ENCODE peak calls at places on chromosome 12, in four cellular contexts. V is HCT116, Q is T47D, H is HepG2. K is an unnamed sample.

GRCh38 chr12:64544796-64545382 is 65.4 kb upstream of the RASSF3 start:
- DNase-seq in V (no peak), Q (no peak), H (no peak), K (no peak)

GRCh38 chr12:90098132-90098779 is 389.6 kb upstream of the ATP2B1 start:
- DNase-seq in V (no peak), Q (no peak), H (no peak), K (no peak)

GRCh38 chr12:109294286-109294796 is 14.7 kb downstream of the FOXN4 start:
- DNase-seq in V (no peak), Q (no peak), H (no peak), K (no peak)

GRCh38 chr12:48286665-48287064 is 64.1 kb downstream of the ZNF641 start:
- DNase-seq in V (no peak), Q (no peak), H (peak), K (no peak)

GRCh38 chr12:131856366-131857097 is 28.3 kb downstream of the MMP17 start:
- DNase-seq in V (no peak), Q (no peak), H (no peak), K (no peak)

GRCh38 chr12:78192979-78193378 is 362.3 kb downstream of the NAV3 start:
- DNase-seq in V (no peak), Q (no peak), H (no peak), K (no peak)

GRCh38 chr12:132477703-132478432 is 12.1 kb upstream of the FBRSL1 start:
- DNase-seq in V (no peak), Q (no peak), H (no peak), K (no peak)

GRCh38 chr12:51388066-51388799 is 3.0 kb downstream of the GALNT6 start:
- DNase-seq in V (no peak), Q (no peak), H (no peak), K (no peak)

GRCh38 chr12:70070494-70071007 is 172.7 kb upstream of the CNOT2 start:
- DNase-seq in V (no peak), Q (no peak), H (no peak), K (no peak)

GRCh38 chr12:42766754-42767153 is 177.2 kb upstream of the PRICKLE1 start:
- DNase-seq in V (no peak), Q (no peak), H (no peak), K (no peak)

GRCh38 chr12:54053625-54054441 is at the start of gene HOXC4:
- DNase-seq in V (no peak), Q (no peak), H (no peak), K (no peak)

GRCh38 chr12:243381-243780 is 19.3 kb downstream of the SLC6A13 start:
- DNase-seq in V (no peak), Q (no peak), H (no peak), K (no peak)

GRCh38 chr12:120231316-120232011 is 30.6 kb upstream of the RPLP0 start:
- DNase-seq in V (peak), Q (peak), H (peak), K (no peak)

GRCh38 chr12:70178038-70178437 is 65.2 kb upstream of the CNOT2 start:
- DNase-seq in V (no peak), Q (no peak), H (no peak), K (no peak)

GRCh38 chr12:77847060-77847541 is 16.4 kb downstream of the NAV3 start:
- DNase-seq in V (no peak), Q (no peak), H (no peak), K (no peak)

GRCh38 chr12:40375076-40375475 is 150.3 kb downstream of the LRRK2 start:
- DNase-seq in V (peak), Q (no peak), H (peak), K (no peak)

GRCh38 chr12:15996254-15996653 is 85.1 kb downstream of the DERA start:
- DNase-seq in V (no peak), Q (peak), H (no peak), K (no peak)

GRCh38 chr12:69112616-69113015 is 126.8 kb upstream of the CPSF6 start:
- DNase-seq in V (no peak), Q (no peak), H (no peak), K (no peak)

GRCh38 chr12:101209319-101210302 is at the start of gene SLC5A8:
- DNase-seq in V (no peak), Q (no peak), H (no peak), K (no peak)

GRCh38 chr12:52253391-52254179 is 20.5 kb downstream of the KRT7 start:
- DNase-seq in V (no peak), Q (no peak), H (no peak), K (no peak)

GRCh38 chr12:64674367-64674922 is 64.2 kb downstream of the RASSF3 start:
- DNase-seq in V (no peak), Q (no peak), H (no peak), K (no peak)

GRCh38 chr12:129716825-129717224 is 187.0 kb downstream of the TMEM132D start:
- DNase-seq in V (no peak), Q (no peak), H (no peak), K (no peak)
- TF ChIP-seq JUND in V (no peak), Q (no peak), H (no peak), K (no peak)

GRCh38 chr12:25186788-25187397 is 8.1 kb downstream of the DNAI7 start:
- DNase-seq in V (no peak), Q (no peak), H (peak), K (no peak)
- TF ChIP-seq JUND in V (no peak), Q (no peak), H (no peak), K (no peak)

DNA sequence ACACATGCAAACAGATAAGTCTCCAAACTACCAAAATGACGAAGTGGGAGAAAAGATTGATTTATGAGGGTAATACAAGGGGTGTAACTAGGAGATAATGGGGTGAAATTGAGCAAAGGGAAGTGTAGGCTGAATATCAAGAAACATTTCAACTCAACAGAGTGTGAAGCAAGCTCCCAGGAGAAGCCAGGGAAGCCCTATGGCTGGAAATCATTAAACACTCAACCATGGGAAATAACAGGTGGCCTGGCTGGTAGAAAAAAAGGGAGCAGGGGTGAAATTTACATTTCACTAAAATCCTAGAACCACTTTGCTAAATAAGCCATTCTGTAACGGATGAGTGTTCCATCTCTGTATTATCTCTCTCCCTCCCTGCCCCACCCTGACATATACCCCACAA is 40.9 kb downstream of the GRIN2B start:
- DNase-seq in V (no peak), Q (no peak), H (no peak), K (no peak)
- TF ChIP-seq JUND in V (no peak), Q (no peak), H (no peak), K (no peak)

GRCh38 chr12:80770958-80771357 is 54.2 kb downstream of the MYF5 start:
- DNase-seq in V (no peak), Q (no peak), H (no peak), K (no peak)

GRCh38 chr12:80766897-80767296 is 50.2 kb downstream of the MYF5 start:
- DNase-seq in V (no peak), Q (no peak), H (no peak), K (no peak)

GRCh38 chr12:80763874-80764273 is 47.2 kb downstream of the MYF5 start:
- DNase-seq in V (peak), Q (no peak), H (peak), K (no peak)

DNA sequence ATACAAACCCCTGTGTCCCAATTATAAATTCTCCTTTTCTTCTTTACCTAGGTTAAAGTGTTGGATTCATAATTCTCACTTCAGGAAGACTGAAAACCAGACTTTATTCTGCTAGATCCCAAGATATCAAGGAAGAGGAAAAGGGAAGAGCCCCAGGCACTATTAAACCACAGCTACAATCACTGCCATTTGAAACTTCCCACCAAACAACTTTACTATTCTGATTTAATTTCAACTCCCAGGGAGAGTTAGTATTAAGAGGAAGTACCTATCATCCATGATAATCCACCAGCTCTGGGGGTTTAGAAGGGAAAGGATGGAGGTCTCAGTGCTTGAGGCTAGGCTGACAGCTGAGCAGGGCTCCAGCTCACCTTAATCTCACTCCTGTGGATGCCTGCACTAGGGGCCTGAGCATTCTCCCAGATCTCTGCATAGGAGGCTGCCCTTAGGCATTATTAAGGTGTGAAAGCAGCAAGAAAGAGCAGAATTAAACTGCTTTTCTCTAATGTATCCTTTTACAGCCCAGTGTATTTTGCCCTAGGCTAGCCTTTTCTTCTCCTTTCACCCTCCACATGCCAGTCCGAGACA is 52.9 kb downstream of the MYF5 start:
- DNase-seq in V (no peak), Q (no peak), H (no peak), K (no peak)
- TF ChIP-seq JUND in V (no peak), Q (no peak), H (no peak), K (no peak)

GRCh38 chr12:82652071-82652470 is 34.6 kb upstream of the TMTC2 start:
- DNase-seq in V (no peak), Q (no peak), H (no peak), K (no peak)
- TF ChIP-seq JUND in V (no peak), Q (no peak), H (no peak), K (no peak)

GRCh38 chr12:66013224-66013623 is 117.3 kb downstream of the LLPH start:
- DNase-seq in V (no peak), Q (no peak), H (no peak), K (no peak)
- TF ChIP-seq JUND in V (no peak), Q (no peak), H (no peak), K (no peak)

GRCh38 chr12:75820848-75821578 is 210.6 kb downstream of the PHLDA1 start:
- DNase-seq in V (no peak), Q (no peak), H (no peak), K (no peak)
- TF ChIP-seq JUND in V (no peak), Q (no peak), H (no peak), K (no peak)